ENCODE peak calls at places on chromosomes 1 and 21, in four cellular contexts. One of them, this sample, is unnamed.

GRCh38 chr1:77639056-77639455 is 43.4 kb downstream of the ZZZ3 start:
- DNase-seq in DND-41: no peak
- DNase-seq in SK-N-SH: no peak
- DNase-seq in transverse colon: no peak
- DNase-seq in this sample: no peak

GRCh38 chr1:20867062-20867461 is 80.0 kb upstream of the HP1BP3 start:
- DNase-seq in DND-41: no peak
- DNase-seq in SK-N-SH: no peak
- DNase-seq in transverse colon: no peak
- DNase-seq in this sample: no peak

GRCh38 chr1:66211521-66211920 is 322.4 kb upstream of the SGIP1 start:
- DNase-seq in DND-41: no peak
- DNase-seq in SK-N-SH: no peak
- DNase-seq in transverse colon: no peak
- DNase-seq in this sample: no peak

GRCh38 chr1:25677193-25677773 is 60.7 kb downstream of the MAN1C1 start:
- DNase-seq in DND-41: peak; percentile 38
- DNase-seq in SK-N-SH: no peak
- DNase-seq in transverse colon: no peak
- DNase-seq in this sample: no peak

GRCh38 chr1:18684306-18684705 is 53.7 kb downstream of the PAX7 start:
- DNase-seq in DND-41: no peak
- DNase-seq in SK-N-SH: no peak
- DNase-seq in transverse colon: no peak
- DNase-seq in this sample: no peak

GRCh38 chr1:230348386-230349022 is 77.6 kb downstream of the PGBD5 start:
- DNase-seq in DND-41: no peak
- DNase-seq in SK-N-SH: no peak
- DNase-seq in transverse colon: no peak
- DNase-seq in this sample: no peak

GRCh38 chr1:13549521-13549920 is 34.1 kb upstream of the PDPN start:
- DNase-seq in DND-41: no peak
- DNase-seq in SK-N-SH: no peak
- DNase-seq in transverse colon: no peak
- DNase-seq in this sample: no peak

GRCh38 chr1:31010081-31010989 is 55.2 kb downstream of the PUM1 start:
- DNase-seq in DND-41: no peak
- DNase-seq in SK-N-SH: no peak
- DNase-seq in transverse colon: no peak
- DNase-seq in this sample: no peak

GRCh38 chr1:5939268-5940060 is 52.8 kb downstream of the NPHP4 start:
- DNase-seq in DND-41: no peak
- DNase-seq in SK-N-SH: no peak
- DNase-seq in transverse colon: no peak
- DNase-seq in this sample: no peak

GRCh38 chr1:20578062-20578461 is 10.8 kb upstream of the CDA start:
- DNase-seq in DND-41: no peak
- DNase-seq in SK-N-SH: no peak
- DNase-seq in transverse colon: no peak
- DNase-seq in this sample: no peak

GRCh38 chr1:184160236-184160635 is 108.7 kb downstream of the TSEN15 start:
- DNase-seq in DND-41: no peak
- DNase-seq in SK-N-SH: no peak
- DNase-seq in transverse colon: no peak
- DNase-seq in this sample: no peak

GRCh38 chr1:226762055-226762454 is 23.0 kb upstream of the ITPKB start:
- DNase-seq in DND-41: no peak
- DNase-seq in SK-N-SH: no peak
- DNase-seq in transverse colon: no peak
- DNase-seq in this sample: no peak

DNA sequence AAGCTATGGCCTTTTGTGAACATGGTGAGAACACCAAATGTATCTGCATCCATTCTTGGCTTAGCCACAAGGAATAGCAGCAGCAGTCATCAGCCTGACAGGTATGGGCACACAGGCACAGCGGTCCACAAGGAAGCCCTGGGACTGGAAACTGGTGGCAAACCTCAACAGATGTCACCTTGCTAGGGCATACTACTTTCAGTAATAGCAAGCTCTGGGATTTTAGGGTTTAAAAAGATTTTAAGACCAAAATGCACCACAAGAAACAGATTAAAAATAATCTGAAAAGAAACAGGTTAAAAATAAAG is 9.7 kb upstream of the CADM3 start:
- DNase-seq in DND-41: no peak
- DNase-seq in SK-N-SH: no peak
- DNase-seq in transverse colon: no peak
- DNase-seq in this sample: no peak
- H3K27ac ChIP-seq in DND-41: no peak overlapping the region
- H3K27ac ChIP-seq in SK-N-SH: no peak overlapping the region
- H3K27ac ChIP-seq in transverse colon: no peak overlapping the region
- H3K27ac ChIP-seq in this sample: no peak overlapping the region

DNA sequence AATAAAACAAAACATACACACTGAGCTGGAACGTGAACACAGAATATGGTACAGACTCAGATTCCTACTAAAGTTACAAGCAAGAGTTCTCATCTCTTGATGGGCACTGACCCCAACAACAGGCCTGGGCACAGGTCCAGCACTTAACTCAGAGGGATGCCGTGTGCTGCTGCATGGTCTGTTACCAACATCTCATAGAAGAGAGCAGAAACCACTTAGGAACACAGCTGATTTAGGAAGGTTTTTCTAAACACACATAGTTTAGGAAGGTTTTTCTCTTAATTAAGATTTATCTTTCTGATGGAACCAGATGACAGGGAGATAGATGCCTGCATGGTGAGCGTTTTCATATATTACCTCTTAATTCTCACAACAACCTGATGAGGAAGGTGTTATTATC is 1.5 kb downstream of the GCLM start:
- DNase-seq in DND-41: no peak
- DNase-seq in SK-N-SH: peak; percentile 64
- DNase-seq in transverse colon: no peak
- DNase-seq in this sample: no peak
- H3K27ac ChIP-seq in DND-41: no peak overlapping the region
- H3K27ac ChIP-seq in SK-N-SH: no peak overlapping the region
- H3K27ac ChIP-seq in transverse colon: no peak overlapping the region
- H3K27ac ChIP-seq in this sample: no peak overlapping the region

DNA sequence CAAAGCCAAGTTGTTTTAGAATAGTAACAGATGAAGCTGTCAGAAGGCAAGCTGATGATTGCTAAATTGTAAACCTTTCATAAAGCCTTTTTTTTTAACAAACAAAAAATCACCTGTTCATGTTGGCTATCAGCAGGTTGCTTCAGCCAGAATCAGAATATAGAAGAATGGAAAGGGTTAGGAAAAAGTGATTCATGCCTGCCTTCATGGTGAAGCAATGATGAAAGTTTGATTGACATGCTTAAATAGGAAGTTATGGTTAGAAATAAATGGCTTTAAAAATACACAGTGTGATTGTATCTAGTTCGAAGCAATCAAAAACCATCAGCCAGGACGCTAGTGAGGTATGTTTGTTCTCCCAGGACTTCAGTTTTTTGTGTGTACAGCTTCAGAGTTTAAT is 37.9 kb downstream of the GABPA start:
- DNase-seq in DND-41: no peak
- DNase-seq in SK-N-SH: no peak
- DNase-seq in transverse colon: no peak
- DNase-seq in this sample: no peak
- H3K27ac ChIP-seq in DND-41: no peak overlapping the region
- H3K27ac ChIP-seq in SK-N-SH: no peak overlapping the region
- H3K27ac ChIP-seq in transverse colon: no peak overlapping the region
- H3K27ac ChIP-seq in this sample: no peak overlapping the region

GRCh38 chr1:45551684-45552083 is 1.1 kb downstream of the AKR1A1 start:
- DNase-seq in DND-41: no peak
- DNase-seq in SK-N-SH: no peak
- DNase-seq in transverse colon: no peak
- DNase-seq in this sample: no peak
- H3K27ac ChIP-seq in DND-41: peak overlapping the region; percentile 94
- H3K27ac ChIP-seq in SK-N-SH: peak overlapping the region; percentile 90
- H3K27ac ChIP-seq in transverse colon: peak overlapping the region; percentile 89
- H3K27ac ChIP-seq in this sample: peak overlapping the region; percentile 76